ENCODE peak calls at places on chromosomes 7 and 10, in nine cellular contexts. Q, V, R, S, Z, C, M, Y and E are unnamed samples.
A peak's percentile ranks its signal among the peaks of the same experiment; 100 is the strongest.

GRCh38 chr7:55265836-55266235 is 99.3 kb upstream of the LANCL2 start:
- DNase-seq in Q (no peak), V (no peak), R (no peak), S (no peak), Z (no peak), C (no peak), M (no peak), Y (no peak), E (no peak)

GRCh38 chr10:35448687-35449662 is 112.7 kb downstream of the CCNY start:
- DNase-seq in Q (peak; percentile 69), V (no peak), R (no peak), S (no peak), Z (peak; percentile 55), C (peak; percentile 38), M (no peak), Y (no peak), E (no peak)

GRCh38 chr7:73606801-73607691 is 17.3 kb downstream of the MLXIPL start:
- DNase-seq in Q (peak; percentile 77), V (no peak), R (peak; percentile 79), S (no peak), Z (peak; percentile 47), C (peak; percentile 59), M (no peak), Y (peak; percentile 64), E (peak; percentile 82)

GRCh38 chr7:142746268-142746667 is 3.0 kb upstream of the PRSS1 start:
- DNase-seq in Q (no peak), V (no peak), R (no peak), S (no peak), Z (no peak), C (no peak), M (no peak), Y (no peak), E (no peak)

GRCh38 chr7:157522189-157522588 is 185.4 kb downstream of the DNAJB6 start:
- DNase-seq in Q (peak; percentile 14), V (peak; percentile 42), R (no peak), S (peak; percentile 40), Z (no peak), C (peak; percentile 20), M (no peak), Y (peak; percentile 1), E (peak; percentile 42)

GRCh38 chr10:69732147-69732825 is 69.4 kb upstream of the COL13A1 start:
- DNase-seq in Q (no peak), V (no peak), R (no peak), S (no peak), Z (peak; percentile 63), C (no peak), M (no peak), Y (no peak), E (no peak)

GRCh38 chr10:103502849-103503660 is 9.6 kb downstream of the NEURL1 start:
- DNase-seq in Q (peak; percentile 32), V (no peak), R (no peak), S (no peak), Z (no peak), C (no peak), M (no peak), Y (no peak), E (no peak)

GRCh38 chr10:49000437-49001398 is 61.1 kb upstream of the LRRC18 start:
- DNase-seq in Q (no peak), V (no peak), R (no peak), S (no peak), Z (no peak), C (no peak), M (no peak), Y (no peak), E (no peak)

GRCh38 chr10:44576715-44577191 is 191.9 kb upstream of the CXCL12 start:
- DNase-seq in Q (no peak), V (no peak), R (no peak), S (no peak), Z (no peak), C (no peak), M (no peak), Y (no peak), E (no peak)

GRCh38 chr10:99981581-99982199 is 28.1 kb downstream of the DNMBP start:
- DNase-seq in Q (no peak), V (peak; percentile 88), R (no peak), S (no peak), Z (no peak), C (no peak), M (no peak), Y (no peak), E (no peak)
- H3K4me3 ChIP-seq in Q (no peak overlapping the region), V (peak overlapping the region; percentile 32), R (no peak overlapping the region), S (no peak overlapping the region), Z (no peak overlapping the region), C (no peak overlapping the region), M (no peak overlapping the region), Y (no peak overlapping the region), E (no peak overlapping the region)

DNA sequence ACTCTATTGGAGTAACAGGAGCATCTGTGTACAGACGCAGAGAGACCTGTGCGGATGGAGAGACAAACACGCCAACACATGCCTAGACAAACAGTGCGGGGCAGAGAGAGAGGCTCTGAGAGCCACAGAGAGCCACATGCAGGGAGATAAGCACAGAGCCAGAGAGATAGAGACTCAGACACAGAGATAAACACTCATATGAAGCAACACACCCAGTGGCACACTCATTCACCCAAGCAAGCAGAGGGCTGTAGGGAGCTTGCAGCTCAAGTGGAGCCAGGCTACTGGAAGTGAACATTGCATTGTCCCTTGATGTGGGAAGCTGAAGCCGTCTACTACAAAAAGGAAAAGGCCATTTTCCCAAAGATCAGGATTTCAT is 46.6 kb upstream of the PODXL start:
- DNase-seq in Q (no peak), V (no peak), R (no peak), S (no peak), Z (no peak), C (no peak), M (no peak), Y (no peak), E (no peak)
- H3K27ac ChIP-seq in Q (no peak overlapping the region), V (no peak overlapping the region), R (no peak overlapping the region), S (peak overlapping the region; percentile 62), Z (no peak overlapping the region), C (no peak overlapping the region), M (no peak overlapping the region), Y (no peak overlapping the region), E (no peak overlapping the region)

GRCh38 chr10:16439294-16439693 is 2.5 kb downstream of the PTER start:
- DNase-seq in Q (no peak), V (no peak), R (no peak), S (no peak), Z (no peak), C (no peak), M (no peak), Y (no peak), E (no peak)
- H3K4me1 ChIP-seq in Q (peaks cover 5% of the 10 kb centered on the region), V (no peaks in the 10 kb centered on the region), R (peaks cover 3% of the 10 kb centered on the region), S (no peaks in the 10 kb centered on the region), Z (peaks cover 36% of the 10 kb centered on the region), C (peaks cover 36% of the 10 kb centered on the region), M (peaks cover 45% of the 10 kb centered on the region), Y (peaks cover 53% of the 10 kb centered on the region), E (peaks cover 31% of the 10 kb centered on the region)

GRCh38 chr7:1987084-1987535 is 245.6 kb downstream of the MAD1L1 start:
- DNase-seq in Q (no peak), V (peak; percentile 46), R (no peak), S (no peak), Z (no peak), C (no peak), M (no peak), Y (peak; percentile 39), E (no peak)

GRCh38 chr7:1988533-1988930 is 244.2 kb downstream of the MAD1L1 start:
- DNase-seq in Q (no peak), V (no peak), R (no peak), S (no peak), Z (no peak), C (no peak), M (no peak), Y (no peak), E (no peak)

GRCh38 chr7:1986366-1987083 is 246.2 kb downstream of the MAD1L1 start:
- DNase-seq in Q (no peak), V (peak; percentile 39), R (no peak), S (no peak), Z (no peak), C (no peak), M (no peak), Y (peak; percentile 73), E (peak; percentile 21)

GRCh38 chr7:1989049-1989860 is 243.5 kb downstream of the MAD1L1 start:
- DNase-seq in Q (no peak), V (peak; percentile 52), R (no peak), S (no peak), Z (no peak), C (no peak), M (no peak), Y (no peak), E (no peak)

GRCh38 chr7:1987591-1988532 is 244.9 kb downstream of the MAD1L1 start:
- DNase-seq in Q (no peak), V (no peak), R (no peak), S (no peak), Z (no peak), C (no peak), M (no peak), Y (peak; percentile 12), E (no peak)
- H3K4me3 ChIP-seq in Q (no peak overlapping the region), V (no peak overlapping the region), R (no peak overlapping the region), S (no peak overlapping the region), Z (no peak overlapping the region), C (no peak overlapping the region), M (no peak overlapping the region), Y (no peak overlapping the region), E (no peak overlapping the region)

DNA sequence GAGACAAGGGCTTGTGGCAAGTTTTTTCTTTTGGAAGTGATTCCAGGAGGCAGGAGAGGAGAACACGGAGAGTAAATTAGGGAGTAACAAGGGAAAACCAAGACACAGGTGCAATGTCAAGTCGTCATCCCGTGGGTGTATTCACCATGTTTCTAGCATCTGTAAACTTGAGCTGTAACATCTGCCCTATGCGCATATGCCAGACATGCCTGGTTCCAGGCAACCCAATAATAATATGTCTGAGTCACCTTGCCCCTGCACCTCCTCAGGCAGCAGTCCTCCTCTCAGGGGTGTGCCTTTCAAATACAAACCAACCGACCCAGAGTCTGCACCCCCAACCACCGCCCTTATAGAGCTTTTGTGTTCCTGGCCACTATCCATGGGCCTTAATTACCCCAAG is 107.0 kb upstream of the PDE1C start:
- DNase-seq in Q (no peak), V (no peak), R (no peak), S (no peak), Z (no peak), C (no peak), M (no peak), Y (no peak), E (no peak)
- H3K27ac ChIP-seq in Q (no peak overlapping the region), V (no peak overlapping the region), R (no peak overlapping the region), S (no peak overlapping the region), Z (no peak overlapping the region), C (no peak overlapping the region), M (no peak overlapping the region), Y (no peak overlapping the region), E (no peak overlapping the region)